ENCODE peak calls at places on chromosomes 2 and 18, in ten cellular contexts. T, P, W, I, M, H, E, B, J and F are unnamed samples.

GRCh38 chr2:43839776-43840564 is 1.2 kb downstream of the ABCG8 start:
- DNase-seq in J (no peak), T (peak), E (no peak), M (no peak), B (no peak), W (peak), H (no peak), I (peak), P (no peak), F (no peak)

GRCh38 chr18:28108254-28108653 is 68.7 kb downstream of the CDH2 start:
- DNase-seq in B (no peak), M (no peak), H (no peak), P (no peak), I (no peak), W (no peak), T (no peak), E (no peak), J (no peak), F (no peak)

GRCh38 chr18:52716926-52717325 is 376.9 kb downstream of the DCC start:
- DNase-seq in W (no peak), M (no peak), T (no peak), P (no peak), I (no peak), B (no peak), E (no peak), J (no peak), H (no peak), F (no peak)

GRCh38 chr2:120751553-120751952 is 15.9 kb downstream of the GLI2 start:
- DNase-seq in J (no peak), T (no peak), H (no peak), M (no peak), B (no peak), W (no peak), E (no peak), P (no peak), I (no peak), F (no peak)

GRCh38 chr2:174335605-174336402 is 1.1 kb downstream of the SP9 start:
- DNase-seq in T (peak), H (no peak), J (no peak), P (peak), W (no peak), B (no peak), E (peak), I (peak), M (no peak), F (peak)

GRCh38 chr18:59612461-59612860 is 84.8 kb downstream of the CCBE1 start:
- DNase-seq in W (peak), T (no peak), M (no peak), B (no peak), H (no peak), E (no peak), P (no peak), J (no peak), I (no peak), F (no peak)

GRCh38 chr2:145752091-145752806 is 1232.3 kb upstream of the ZEB2 start:
- DNase-seq in B (peak), J (no peak), T (no peak), H (no peak), E (no peak), W (no peak), P (peak), M (no peak), I (peak), F (no peak)

GRCh38 chr2:199804831-199805230 is 46.2 kb downstream of the FTCDNL1 start:
- DNase-seq in T (no peak), P (no peak), I (no peak), H (no peak), W (no peak), J (no peak), B (no peak), E (peak), M (no peak), F (no peak)

GRCh38 chr2:58594762-58595161 is 353.6 kb upstream of the FANCL start:
- DNase-seq in B (no peak), T (no peak), E (no peak), I (no peak), M (no peak), P (peak), J (no peak), W (no peak), H (no peak), F (no peak)

GRCh38 chr2:198273670-198274069 is 469.3 kb downstream of the PLCL1 start:
- DNase-seq in W (no peak), P (no peak), I (no peak), E (no peak), M (no peak), T (no peak), J (no peak), H (no peak), B (no peak), F (no peak)

DNA sequence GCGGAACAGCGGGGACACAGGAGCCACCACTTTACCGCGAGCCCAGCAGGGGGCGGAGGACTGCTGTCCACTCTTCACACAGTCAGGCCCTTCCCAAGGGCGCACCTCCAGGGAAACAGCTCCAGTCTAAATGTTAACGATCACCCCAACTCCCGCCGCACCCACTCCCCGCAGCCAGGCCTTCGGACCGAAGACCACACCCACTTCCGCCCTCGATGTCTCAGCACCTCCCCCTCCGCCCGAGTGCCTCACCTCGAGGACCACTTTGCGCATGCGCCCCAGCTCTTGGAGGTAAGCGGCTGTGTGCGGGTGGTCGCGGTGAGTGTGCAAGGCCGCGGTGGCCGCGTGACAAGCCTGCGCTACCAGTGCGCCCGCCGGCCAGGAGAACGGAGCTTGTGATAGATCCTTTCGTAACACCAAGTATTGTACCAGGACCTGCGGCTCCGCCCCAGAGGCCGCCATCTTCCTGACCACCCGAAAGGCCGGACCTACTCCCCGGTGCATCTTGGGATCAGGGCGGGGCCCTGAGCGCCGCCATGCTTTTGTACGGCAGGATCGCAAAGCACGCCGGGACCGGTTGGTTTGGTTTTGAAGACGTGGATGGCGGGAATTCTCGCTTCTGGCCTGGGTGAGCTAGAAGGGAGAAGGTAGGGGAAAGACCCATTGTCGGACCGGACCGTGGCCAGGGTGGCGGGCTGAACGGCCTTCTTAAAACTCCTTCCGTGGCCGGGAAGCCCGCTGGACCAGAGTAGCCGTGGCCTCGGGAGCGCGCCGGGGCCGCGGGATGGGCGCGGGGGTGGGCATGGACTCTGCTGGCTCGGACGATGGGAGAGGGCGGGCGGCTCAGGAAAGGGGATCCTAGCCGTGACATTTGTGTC is at the start of the genes CENPO and PTRHD1:
- DNase-seq in T (peak), H (peak), B (peak), I (peak), J (peak), M (peak), P (peak), E (peak), W (peak), F (peak)
- TF ChIP-seq POLR2A in T (peak), H (peak), B (peak), I (peak), J (no peak), M (no peak), P (no peak), E (peak), W (no peak), F (no peak)

GRCh38 chr2:97656129-97656755 is 7.6 kb downstream of the ACTR1B start:
- DNase-seq in J (no peak), P (no peak), B (no peak), M (no peak), T (peak), I (no peak), H (no peak), E (peak), W (no peak), F (no peak)

GRCh38 chr2:97658691-97659157 is 5.1 kb downstream of the ACTR1B start:
- DNase-seq in I (no peak), T (no peak), M (no peak), P (no peak), B (no peak), W (no peak), H (no peak), E (no peak), J (no peak), F (no peak)

GRCh38 chr2:97659256-97660043 is 4.4 kb downstream of the ACTR1B start:
- DNase-seq in B (no peak), W (no peak), I (no peak), E (peak), T (no peak), P (no peak), H (no peak), M (no peak), J (no peak), F (no peak)

GRCh38 chr2:97656905-97657587 is 6.8 kb downstream of the ACTR1B start:
- DNase-seq in P (no peak), I (peak), M (no peak), H (no peak), T (peak), J (no peak), W (no peak), B (no peak), E (peak), F (no peak)

DNA sequence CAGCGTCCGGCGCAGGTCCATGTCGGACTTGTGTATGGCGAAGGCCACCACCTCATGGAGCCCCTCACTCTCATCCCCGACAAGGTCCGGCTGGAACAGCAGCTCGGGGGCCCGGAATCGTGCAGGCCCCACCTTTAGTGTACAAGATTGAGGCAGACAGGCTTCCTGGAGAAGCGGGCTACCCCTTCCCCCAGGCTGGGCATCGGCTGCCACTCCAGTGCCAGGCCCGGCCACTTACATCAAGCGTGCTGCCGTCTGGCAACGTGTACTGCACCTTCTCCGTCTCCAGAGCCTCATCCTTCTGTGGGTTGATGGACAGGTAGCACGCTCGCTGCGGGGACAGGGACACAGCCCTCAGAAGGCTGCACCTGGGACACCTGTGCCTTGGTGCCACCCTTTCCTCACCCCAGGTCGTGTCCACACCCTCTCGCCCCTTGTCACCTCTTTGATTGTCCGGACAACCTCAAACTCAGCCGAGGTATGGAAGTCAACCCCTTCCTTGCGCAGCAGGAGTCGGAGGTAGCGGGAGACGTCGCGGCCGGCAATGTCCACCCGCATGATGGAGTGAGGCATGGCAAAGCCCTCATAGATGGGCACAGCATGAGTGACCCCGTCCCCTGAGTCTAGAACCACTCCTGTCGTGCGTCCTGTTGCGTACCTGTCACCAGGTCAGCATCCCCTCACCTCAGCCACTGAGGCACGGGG is 5.7 kb downstream of the ACTR1B start:
- DNase-seq in I (no peak), P (no peak), T (peak), M (no peak), E (peak), W (no peak), J (no peak), H (no peak), B (no peak), F (no peak)
- TF ChIP-seq POLR2AphosphoS5 in I (no peak), P (peak), T (no peak), M (no peak), E (no peak), W (no peak), J (no peak), H (no peak), B (no peak), F (no peak)

GRCh38 chr2:25512707-25513106 is 160.7 kb downstream of the DTNB start:
- DNase-seq in E (no peak), H (no peak), T (no peak), M (no peak), P (no peak), J (no peak), W (no peak), B (no peak), I (no peak), F (no peak)

GRCh38 chr2:25517701-25518100 is 155.7 kb downstream of the DTNB start:
- DNase-seq in T (no peak), W (no peak), P (no peak), M (no peak), E (no peak), B (no peak), H (no peak), J (no peak), I (no peak), F (no peak)

GRCh38 chr2:25514043-25514627 is 159.2 kb downstream of the DTNB start:
- DNase-seq in B (no peak), E (no peak), W (no peak), P (peak), T (no peak), J (no peak), M (no peak), I (no peak), H (no peak), F (no peak)
- H3K4me3 ChIP-seq in B (no peak), E (no peak), W (no peak), P (no peak), T (no peak), J (no peak), M (no peak), I (no peak), H (no peak), F (no peak)

DNA sequence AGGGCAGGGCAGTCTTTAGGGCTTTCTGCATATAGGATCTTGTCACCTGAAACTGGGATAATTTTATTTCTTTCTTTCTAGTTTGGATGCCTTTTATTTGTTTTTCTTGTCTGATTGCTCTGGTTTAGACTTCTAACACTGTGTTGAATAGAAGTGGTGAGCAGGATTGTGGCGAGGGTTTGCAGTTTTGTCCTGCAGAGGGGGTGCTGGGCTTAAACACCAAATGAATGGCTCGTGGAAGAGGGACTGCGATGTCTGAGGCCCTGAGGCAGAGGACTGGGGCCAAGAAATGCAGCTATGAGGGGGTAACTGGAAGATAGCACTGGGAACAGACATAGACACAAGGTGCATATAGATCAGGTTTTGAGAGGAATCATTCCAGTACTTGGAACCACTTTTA is 20.4 kb downstream of the UBE2F start:
- DNase-seq in I (no peak), B (no peak), M (no peak), H (peak), E (no peak), T (no peak), P (no peak), W (no peak), J (no peak), F (no peak)
- TF ChIP-seq POLR2A in I (no peak), B (no peak), M (no peak), H (no peak), E (no peak), T (no peak), P (no peak), W (no peak), J (no peak), F (no peak)

DNA sequence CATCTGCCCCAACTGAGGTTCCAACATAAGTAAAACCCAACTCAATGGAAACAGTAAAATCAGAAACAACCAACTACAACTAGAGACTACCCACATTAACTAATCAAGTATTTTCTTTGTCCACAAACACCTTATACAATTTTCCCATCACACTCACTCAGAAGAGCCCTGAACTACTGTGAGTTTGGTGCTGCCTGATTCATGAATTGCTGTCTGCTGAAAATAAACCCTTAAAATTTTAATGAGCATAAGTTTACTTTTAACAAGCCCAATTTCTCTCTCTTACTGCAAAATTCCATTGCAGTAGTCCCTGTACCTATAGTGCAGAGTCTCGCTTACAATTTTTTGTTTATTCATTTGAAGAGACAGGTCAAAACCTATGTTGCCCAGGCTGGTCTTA is 203.9 kb downstream of the NBAS start:
- DNase-seq in M (no peak), H (no peak), I (no peak), B (no peak), J (no peak), P (no peak), E (no peak), W (no peak), T (no peak), F (no peak)
- TF ChIP-seq POLR2AphosphoS5 in M (no peak), H (no peak), I (no peak), B (no peak), J (no peak), P (no peak), E (no peak), W (no peak), T (no peak), F (no peak)

GRCh38 chr18:5103286-5103685 is 93.8 kb downstream of the AKAIN1 start:
- DNase-seq in W (no peak), B (no peak), T (no peak), H (no peak), J (no peak), E (no peak), P (no peak), M (no peak), I (no peak), F (no peak)

GRCh38 chr18:5103693-5104092 is 93.4 kb downstream of the AKAIN1 start:
- DNase-seq in T (no peak), P (no peak), J (no peak), W (no peak), M (no peak), B (no peak), H (no peak), I (no peak), E (no peak), F (no peak)

GRCh38 chr18:5107990-5108389 is 89.1 kb downstream of the AKAIN1 start:
- DNase-seq in E (no peak), B (no peak), M (no peak), I (no peak), T (no peak), W (no peak), J (no peak), P (no peak), H (no peak), F (no peak)

GRCh38 chr18:5106730-5107129 is 90.3 kb downstream of the AKAIN1 start:
- DNase-seq in B (no peak), M (no peak), E (no peak), T (no peak), H (no peak), I (no peak), J (no peak), W (no peak), P (no peak), F (no peak)

GRCh38 chr18:5104246-5104645 is 92.8 kb downstream of the AKAIN1 start:
- DNase-seq in B (no peak), I (no peak), H (no peak), W (no peak), M (no peak), P (no peak), J (no peak), E (no peak), T (no peak), F (no peak)
- H3K4me3 ChIP-seq in B (no peak), I (no peak), H (no peak), W (no peak), M (no peak), P (no peak), J (no peak), E (no peak), T (peak), F (no peak)